ENCODE peak calls at places on chromosomes 3 and 15, in eight cellular contexts. One of them, this sample, is unnamed.
A peak's percentile ranks its signal among the peaks of the same experiment; 100 is the strongest.

GRCh38 chr3:136464502-136464901 is 214.4 kb downstream of the PCCB start:
- DNase-seq in LoVo: no peak
- DNase-seq in activated naive CD8-positive, alpha-beta T cell treated with anti-CD3 and anti-CD28 coated beads for 36 hours: no peak
- DNase-seq in T-helper 9 cell: no peak
- DNase-seq in left colon: no peak
- DNase-seq in HTR-8/SVneo: peak; percentile 14
- DNase-seq in BJ: no peak
- DNase-seq in RPMI8226: no peak
- DNase-seq in this sample: no peak

GRCh38 chr3:89098964-89099585 is 8.3 kb upstream of the EPHA3 start:
- DNase-seq in BJ: no peak
- DNase-seq in T-helper 9 cell: no peak
- DNase-seq in HTR-8/SVneo: peak; percentile 19
- DNase-seq in RPMI8226: peak; percentile 70
- DNase-seq in left colon: peak; percentile 27
- DNase-seq in LoVo: peak; percentile 71
- DNase-seq in activated naive CD8-positive, alpha-beta T cell treated with anti-CD3 and anti-CD28 coated beads for 36 hours: peak; percentile 28
- DNase-seq in this sample: peak; percentile 2

GRCh38 chr3:22231061-22231460 is 480.1 kb upstream of the ZNF385D start:
- DNase-seq in activated naive CD8-positive, alpha-beta T cell treated with anti-CD3 and anti-CD28 coated beads for 36 hours: no peak
- DNase-seq in left colon: no peak
- DNase-seq in BJ: no peak
- DNase-seq in RPMI8226: no peak
- DNase-seq in T-helper 9 cell: no peak
- DNase-seq in LoVo: no peak
- DNase-seq in HTR-8/SVneo: no peak
- DNase-seq in this sample: no peak

GRCh38 chr3:195908439-195909293 is at the start of gene TNK2:
- DNase-seq in RPMI8226: peak; percentile 44
- DNase-seq in left colon: peak; percentile 58
- DNase-seq in LoVo: no peak
- DNase-seq in T-helper 9 cell: peak; percentile 33
- DNase-seq in HTR-8/SVneo: peak; percentile 18
- DNase-seq in activated naive CD8-positive, alpha-beta T cell treated with anti-CD3 and anti-CD28 coated beads for 36 hours: peak; percentile 56
- DNase-seq in BJ: no peak
- DNase-seq in this sample: no peak

GRCh38 chr3:114848087-114848486 is 299.0 kb downstream of the ZBTB20 start:
- DNase-seq in BJ: no peak
- DNase-seq in left colon: no peak
- DNase-seq in HTR-8/SVneo: no peak
- DNase-seq in activated naive CD8-positive, alpha-beta T cell treated with anti-CD3 and anti-CD28 coated beads for 36 hours: no peak
- DNase-seq in RPMI8226: no peak
- DNase-seq in LoVo: no peak
- DNase-seq in T-helper 9 cell: no peak
- DNase-seq in this sample: no peak

GRCh38 chr3:120450261-120450913 is 405 bp downstream of the FSTL1 start:
- DNase-seq in LoVo: peak; percentile 18
- DNase-seq in T-helper 9 cell: no peak
- DNase-seq in HTR-8/SVneo: no peak
- DNase-seq in left colon: peak; percentile 35
- DNase-seq in RPMI8226: peak; percentile 36
- DNase-seq in BJ: no peak
- DNase-seq in activated naive CD8-positive, alpha-beta T cell treated with anti-CD3 and anti-CD28 coated beads for 36 hours: peak; percentile 20
- DNase-seq in this sample: no peak

GRCh38 chr3:13634615-13635014 is 85.7 kb downstream of the FBLN2 start:
- DNase-seq in HTR-8/SVneo: no peak
- DNase-seq in activated naive CD8-positive, alpha-beta T cell treated with anti-CD3 and anti-CD28 coated beads for 36 hours: no peak
- DNase-seq in RPMI8226: no peak
- DNase-seq in T-helper 9 cell: no peak
- DNase-seq in LoVo: no peak
- DNase-seq in BJ: no peak
- DNase-seq in left colon: no peak
- DNase-seq in this sample: no peak

GRCh38 chr3:11914041-11914440 is 67.4 kb upstream of the TAMM41 start:
- DNase-seq in BJ: no peak
- DNase-seq in T-helper 9 cell: no peak
- DNase-seq in HTR-8/SVneo: no peak
- DNase-seq in activated naive CD8-positive, alpha-beta T cell treated with anti-CD3 and anti-CD28 coated beads for 36 hours: no peak
- DNase-seq in LoVo: no peak
- DNase-seq in RPMI8226: no peak
- DNase-seq in left colon: no peak
- DNase-seq in this sample: no peak

GRCh38 chr3:18389108-18389733 is 35.9 kb downstream of the SATB1 start:
- DNase-seq in T-helper 9 cell: peak; percentile 13
- DNase-seq in BJ: no peak
- DNase-seq in LoVo: peak; percentile 35
- DNase-seq in left colon: no peak
- DNase-seq in RPMI8226: peak; percentile 50
- DNase-seq in activated naive CD8-positive, alpha-beta T cell treated with anti-CD3 and anti-CD28 coated beads for 36 hours: no peak
- DNase-seq in HTR-8/SVneo: peak; percentile 1
- DNase-seq in this sample: no peak

GRCh38 chr15:50736823-50737222 is 28.7 kb downstream of the SPPL2A start:
- DNase-seq in activated naive CD8-positive, alpha-beta T cell treated with anti-CD3 and anti-CD28 coated beads for 36 hours: no peak
- DNase-seq in BJ: no peak
- DNase-seq in RPMI8226: no peak
- DNase-seq in HTR-8/SVneo: no peak
- DNase-seq in left colon: no peak
- DNase-seq in LoVo: no peak
- DNase-seq in T-helper 9 cell: no peak
- DNase-seq in this sample: no peak

GRCh38 chr3:46368569-46368968 is 2.2 kb upstream of the CCR5 start:
- DNase-seq in HTR-8/SVneo: no peak
- DNase-seq in BJ: no peak
- DNase-seq in RPMI8226: peak; percentile 93
- DNase-seq in T-helper 9 cell: peak; percentile 47
- DNase-seq in activated naive CD8-positive, alpha-beta T cell treated with anti-CD3 and anti-CD28 coated beads for 36 hours: peak; percentile 38
- DNase-seq in left colon: peak; percentile 52
- DNase-seq in LoVo: no peak
- DNase-seq in this sample: no peak

GRCh38 chr3:195195321-195196209 is 75.4 kb downstream of the XXYLT1 start:
- DNase-seq in HTR-8/SVneo: no peak
- DNase-seq in T-helper 9 cell: no peak
- DNase-seq in LoVo: no peak
- DNase-seq in left colon: no peak
- DNase-seq in activated naive CD8-positive, alpha-beta T cell treated with anti-CD3 and anti-CD28 coated beads for 36 hours: no peak
- DNase-seq in RPMI8226: no peak
- DNase-seq in BJ: no peak
- DNase-seq in this sample: no peak

GRCh38 chr3:157832588-157832987 is 273.6 kb downstream of the SHOX2 start:
- DNase-seq in T-helper 9 cell: no peak
- DNase-seq in HTR-8/SVneo: no peak
- DNase-seq in BJ: peak; percentile 66
- DNase-seq in left colon: no peak
- DNase-seq in RPMI8226: no peak
- DNase-seq in LoVo: no peak
- DNase-seq in activated naive CD8-positive, alpha-beta T cell treated with anti-CD3 and anti-CD28 coated beads for 36 hours: no peak
- DNase-seq in this sample: no peak

GRCh38 chr3:58835075-58835474 is 168.5 kb upstream of the FAM3D start:
- DNase-seq in BJ: no peak
- DNase-seq in activated naive CD8-positive, alpha-beta T cell treated with anti-CD3 and anti-CD28 coated beads for 36 hours: no peak
- DNase-seq in T-helper 9 cell: no peak
- DNase-seq in left colon: no peak
- DNase-seq in LoVo: no peak
- DNase-seq in HTR-8/SVneo: peak; percentile 3
- DNase-seq in RPMI8226: no peak
- DNase-seq in this sample: no peak

GRCh38 chr3:128366136-128366535 is 100.6 kb downstream of the DNAJB8 start:
- DNase-seq in left colon: no peak
- DNase-seq in activated naive CD8-positive, alpha-beta T cell treated with anti-CD3 and anti-CD28 coated beads for 36 hours: no peak
- DNase-seq in T-helper 9 cell: no peak
- DNase-seq in HTR-8/SVneo: no peak
- DNase-seq in LoVo: no peak
- DNase-seq in BJ: no peak
- DNase-seq in RPMI8226: no peak
- DNase-seq in this sample: no peak